ENCODE peak calls at places on chromosomes 13 and 19, in six cellular contexts. K, U, O, T, Y and X are unnamed samples.

GRCh38 chr13:78759704-78760103 is 100.7 kb upstream of the OBI1 start:
- DNase-seq in O (no peak), Y (no peak), K (no peak), T (no peak), U (no peak), X (no peak)

GRCh38 chr13:37906880-37907279 is 37.3 kb upstream of the TRPC4 start:
- DNase-seq in T (no peak), Y (no peak), O (no peak), K (no peak), U (no peak), X (no peak)

GRCh38 chr13:61286148-61286745 is 129.4 kb downstream of the PCDH20 start:
- DNase-seq in T (no peak), U (no peak), K (no peak), Y (no peak), O (peak), X (no peak)

GRCh38 chr13:111049791-111050538 is 65.1 kb upstream of the ARHGEF7 start:
- DNase-seq in O (peak), Y (no peak), U (no peak), K (no peak), T (peak), X (peak)

GRCh38 chr19:926595-927043 is 784 bp downstream of the ARID3A start:
- DNase-seq in Y (peak), K (no peak), O (peak), U (no peak), T (peak), X (peak)

GRCh38 chr19:2759392-2759791 is 19.6 kb upstream of the SLC39A3 start:
- DNase-seq in O (no peak), T (no peak), K (no peak), Y (no peak), U (no peak), X (no peak)

GRCh38 chr19:4378886-4379285 is 21.5 kb downstream of the SH3GL1 start:
- DNase-seq in Y (no peak), O (no peak), U (no peak), T (no peak), K (no peak), X (no peak)

GRCh38 chr13:98450495-98451167 is 126.3 kb downstream of the STK24 start:
- DNase-seq in U (no peak), T (no peak), K (no peak), O (no peak), Y (peak), X (no peak)

GRCh38 chr13:43546260-43546659 is 240.5 kb downstream of the ENOX1 start:
- DNase-seq in Y (peak), T (no peak), O (no peak), K (no peak), U (no peak), X (no peak)

GRCh38 chr13:97242755-97243497 is 20.8 kb downstream of the MBNL2 start:
- DNase-seq in Y (peak), T (no peak), O (no peak), K (no peak), U (no peak), X (no peak)

DNA sequence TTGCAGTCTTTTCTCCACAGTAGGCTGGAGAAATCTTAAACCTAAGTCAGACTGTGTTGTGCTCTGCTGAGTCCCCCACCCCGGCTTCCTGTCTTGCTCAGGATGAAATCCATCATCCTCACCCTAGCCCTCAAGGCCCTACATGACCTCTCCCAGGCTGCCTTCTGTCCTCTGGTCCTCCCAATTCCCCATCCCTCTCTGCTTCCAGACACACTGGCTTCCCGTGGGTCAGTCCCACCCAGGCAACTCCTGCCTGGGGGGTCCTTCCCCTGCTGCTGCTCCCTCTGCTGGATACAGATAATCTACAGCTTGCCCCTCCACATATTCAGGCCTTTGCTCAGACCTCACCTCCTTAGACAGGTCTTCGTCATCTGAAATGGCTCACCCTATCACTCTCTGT is 18.4 kb upstream of the CBY2 start:
- DNase-seq in K (no peak), U (no peak), T (no peak), O (no peak), Y (no peak), X (no peak)
- TF ChIP-seq CTCF in K (peak), U (peak), T (no peak), O (peak), Y (no peak), X (no peak)

DNA sequence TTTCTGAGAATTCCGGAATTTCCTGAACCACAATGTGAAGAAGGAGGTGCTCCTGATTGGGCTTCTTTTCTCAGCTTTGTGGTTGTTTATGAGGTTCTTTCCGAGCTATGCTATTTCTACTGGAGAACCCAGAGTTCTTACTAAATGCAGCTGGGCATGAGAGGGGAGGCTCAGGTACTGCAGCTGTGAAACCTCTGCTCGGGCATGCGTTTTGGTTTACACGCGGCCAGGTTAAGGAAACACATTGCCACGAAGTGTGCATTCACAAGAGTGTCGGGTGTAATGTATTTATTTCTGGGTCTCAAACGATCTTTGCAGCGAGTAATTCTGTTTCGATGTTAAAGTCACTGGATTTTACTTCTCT is 657 bp upstream of the MIR17HG start:
- DNase-seq in Y (no peak), O (peak), T (peak), K (peak), U (no peak), X (no peak)
- H3K27ac ChIP-seq in Y (peak), O (no peak), T (peak), K (peak), U (no peak), X (peak)

GRCh38 chr19:50148528-50148927 is 14.6 kb downstream of the IZUMO2 start:
- DNase-seq in T (no peak), O (no peak), K (no peak), Y (no peak), U (no peak), X (no peak)

GRCh38 chr19:50152578-50152977 is 10.5 kb downstream of the IZUMO2 start:
- DNase-seq in U (no peak), Y (no peak), O (no peak), K (no peak), T (no peak), X (peak)

DNA sequence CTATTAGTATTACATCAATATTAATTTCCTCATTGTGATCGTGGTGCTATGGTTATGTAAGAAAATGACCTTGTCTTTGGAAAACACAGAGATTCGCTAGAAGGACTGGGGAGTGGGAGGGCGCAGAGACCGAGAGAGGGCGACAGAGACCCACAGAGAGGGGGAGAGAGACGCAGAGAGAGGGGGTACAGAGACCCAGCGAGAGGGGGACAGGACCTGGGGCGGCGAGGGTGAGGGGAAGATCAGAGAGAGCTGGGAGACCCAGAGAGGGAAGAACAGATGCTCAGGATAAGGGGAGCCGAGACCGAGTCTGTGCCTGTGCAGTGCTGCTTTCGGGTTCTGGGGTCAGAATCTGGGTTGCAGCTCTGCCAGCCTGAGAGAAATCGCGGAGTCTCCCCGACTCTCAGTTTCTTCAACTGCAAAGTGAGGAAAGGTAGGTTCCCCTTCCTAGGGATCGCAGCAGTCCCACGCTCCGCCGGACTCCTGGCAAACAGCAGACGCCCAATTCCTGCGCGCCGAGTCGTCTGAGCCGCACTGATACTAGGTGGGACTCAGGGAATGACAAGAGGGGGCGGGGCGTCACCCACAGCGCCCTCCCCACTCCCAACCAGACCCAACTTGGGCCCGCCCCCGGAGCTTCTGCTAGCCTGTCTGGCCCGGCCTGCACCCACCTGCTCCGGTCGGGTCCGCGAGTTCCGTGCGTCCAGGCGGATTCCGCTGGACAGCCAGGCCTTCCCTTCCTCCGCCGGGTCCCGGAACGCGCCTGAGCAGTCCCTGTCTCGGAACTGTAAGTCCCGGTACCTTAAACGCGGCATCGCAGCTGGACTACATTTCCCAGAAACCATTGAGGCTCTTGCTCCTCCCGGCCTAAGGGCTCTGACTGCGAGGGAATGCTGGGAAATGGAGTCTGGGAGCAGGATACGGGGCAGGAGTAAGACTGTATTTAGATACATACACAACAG is 15.3 kb downstream of the IZUMO2 start:
- DNase-seq in T (peak), U (peak), Y (peak), K (peak), O (peak), X (peak)
- TF ChIP-seq CTCF in T (peak), U (peak), Y (peak), K (peak), O (peak), X (peak)

GRCh38 chr19:15498156-15498858 is 10.0 kb upstream of the CYP4F22 start:
- DNase-seq in K (no peak), O (no peak), Y (no peak), T (no peak), U (no peak), X (no peak)

GRCh38 chr19:15498910-15499309 is 9.4 kb upstream of the CYP4F22 start:
- DNase-seq in T (no peak), O (no peak), U (no peak), K (no peak), Y (no peak), X (peak)

DNA sequence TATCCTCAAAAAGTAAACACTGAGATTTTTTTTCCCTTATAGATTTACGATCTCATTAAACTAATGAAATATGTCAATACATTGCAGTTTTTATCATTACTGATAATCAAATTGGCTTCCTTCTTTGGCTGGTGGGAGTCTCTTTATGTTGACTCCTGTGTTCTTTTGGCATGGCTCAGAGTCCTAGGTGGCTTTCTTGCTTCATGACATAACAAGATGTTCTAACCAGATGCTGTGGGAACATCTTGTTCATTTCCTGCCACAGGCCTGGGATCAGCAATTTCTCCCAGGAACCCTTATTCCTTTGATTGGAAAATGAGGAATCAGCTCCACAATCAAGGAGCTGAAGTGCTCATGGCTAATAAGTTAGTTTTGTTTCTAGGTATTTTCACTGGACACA is 13.2 kb upstream of the CYP4F22 start:
- DNase-seq in K (no peak), O (no peak), U (no peak), T (no peak), Y (no peak), X (no peak)
- H3K27ac ChIP-seq in K (no peak), O (no peak), U (no peak), T (no peak), Y (no peak), X (no peak)

DNA sequence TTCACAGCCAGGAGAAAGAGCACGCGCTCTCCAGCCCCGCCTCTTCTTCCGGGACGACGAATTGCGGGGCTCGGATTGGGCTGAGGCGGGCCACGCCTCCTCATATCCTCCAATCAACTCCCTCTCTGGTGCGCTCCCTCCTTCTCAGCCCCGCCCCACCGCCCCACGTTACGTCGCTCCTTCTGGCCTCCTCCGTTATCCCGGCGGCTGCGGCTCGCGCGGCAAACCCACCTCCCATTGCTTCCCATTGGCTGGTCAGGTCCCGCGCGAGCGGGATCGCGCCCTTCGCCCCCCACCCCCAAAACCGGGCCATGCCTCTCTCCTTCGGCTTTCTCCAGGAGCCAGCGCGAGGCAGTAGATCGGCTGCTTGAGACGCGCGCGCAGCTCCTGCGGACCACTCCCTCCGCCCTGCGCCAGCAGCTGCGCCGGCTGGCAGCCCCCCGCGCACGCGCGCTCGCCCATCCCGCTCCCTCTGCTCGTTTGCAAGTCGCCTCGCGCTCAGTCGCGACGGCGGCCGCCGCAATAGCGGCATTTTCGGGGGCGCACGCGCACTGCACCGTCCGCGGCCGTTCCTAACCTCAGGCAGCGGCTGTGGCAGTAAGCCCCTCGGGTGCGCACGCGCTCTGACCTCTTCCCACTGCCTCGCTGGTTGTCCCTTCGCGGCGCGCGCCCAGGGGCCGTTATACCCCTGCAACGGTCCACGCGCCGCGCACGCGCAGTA is 512 bp upstream of the ARHGAP35 start:
- DNase-seq in K (peak), U (peak), O (peak), Y (peak), T (peak), X (peak)
- TF ChIP-seq CTCF in K (no peak), U (no peak), O (no peak), Y (no peak), T (no peak), X (no peak)

GRCh38 chr19:6109947-6110346 is 353 bp downstream of the RFX2 start:
- DNase-seq in O (no peak), K (peak), U (no peak), Y (no peak), T (no peak), X (no peak)

GRCh38 chr19:6110360-6110977 is at the start of gene RFX2:
- DNase-seq in O (peak), Y (peak), T (peak), U (peak), K (peak), X (peak)

GRCh38 chr19:6113616-6114188 is 3.4 kb upstream of the RFX2 start:
- DNase-seq in O (no peak), K (no peak), T (no peak), U (no peak), Y (no peak), X (no peak)

GRCh38 chr19:6105444-6105843 is 4.9 kb downstream of the RFX2 start:
- DNase-seq in T (no peak), U (no peak), O (no peak), K (no peak), Y (no peak), X (no peak)

GRCh38 chr19:6108721-6109633 is 1.3 kb downstream of the RFX2 start:
- DNase-seq in Y (peak), O (peak), K (peak), T (peak), U (no peak), X (peak)
- H3K27ac ChIP-seq in Y (peak), O (no peak), K (no peak), T (peak), U (peak), X (peak)

DNA sequence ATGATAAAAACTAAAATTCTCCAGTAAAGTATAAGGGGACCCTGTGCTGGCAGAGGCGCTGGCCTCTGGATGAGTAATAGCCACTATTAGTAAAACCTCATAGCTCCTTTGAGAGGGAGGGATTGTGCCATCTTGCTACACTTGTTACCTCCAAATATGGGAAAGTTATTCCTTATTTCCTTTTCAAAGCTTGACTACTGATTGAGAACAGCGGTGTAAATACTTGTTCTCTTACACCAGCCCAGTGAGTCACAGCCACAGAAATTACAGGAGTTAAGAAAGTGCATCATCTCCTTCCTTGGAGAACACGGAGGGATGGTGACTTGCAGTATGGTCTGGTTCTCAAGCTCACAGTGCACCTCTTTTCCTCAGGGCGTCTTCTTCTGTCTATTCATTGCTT is 379.0 kb downstream of the EFNB2 start:
- DNase-seq in T (no peak), Y (no peak), O (peak), U (peak), K (no peak), X (peak)
- TF ChIP-seq CTCF in T (no peak), Y (no peak), O (no peak), U (no peak), K (no peak), X (no peak)

GRCh38 chr19:15337202-15337601 is 4.9 kb upstream of the BRD4 start:
- DNase-seq in K (no peak), O (peak), U (no peak), T (no peak), Y (no peak), X (no peak)
- H3K27ac ChIP-seq in K (no peak), O (peak), U (peak), T (no peak), Y (peak), X (no peak)

DNA sequence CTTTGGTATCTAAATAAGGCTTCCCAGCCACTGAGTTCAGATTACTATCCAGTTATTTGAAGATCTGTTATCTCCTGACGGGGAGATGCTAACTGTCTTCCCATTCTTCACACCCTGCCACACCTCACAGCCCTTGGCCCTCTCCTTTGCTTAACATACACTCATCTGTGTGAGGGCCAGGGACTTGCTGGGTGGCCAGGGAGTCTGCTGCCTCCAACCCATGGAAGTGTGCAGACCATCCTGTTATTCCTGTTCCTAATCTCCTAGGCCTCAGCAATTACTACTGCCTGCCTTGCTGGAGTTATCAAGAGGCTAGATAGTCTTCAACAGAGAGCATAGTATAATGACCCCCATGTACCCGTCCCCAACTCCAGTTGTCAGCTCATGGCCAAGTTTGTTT is 36.2 kb upstream of the GTF3A start:
- DNase-seq in U (no peak), Y (no peak), T (no peak), O (no peak), K (no peak), X (no peak)
- TF ChIP-seq CTCF in U (no peak), Y (no peak), T (no peak), O (no peak), K (no peak), X (no peak)

GRCh38 chr19:18858906-18859646 is 27.3 kb downstream of the UPF1 start:
- DNase-seq in Y (no peak), K (no peak), U (no peak), O (no peak), T (no peak), X (no peak)
- H3K27ac ChIP-seq in Y (peak), K (no peak), U (no peak), O (no peak), T (no peak), X (peak)